ENCODE peak calls at places on chromosomes 13 and 19, in seven cellular contexts. Q is colonic mucosa; T is OCI-LY7; D is CD8-positive, alpha-beta T cell; A is cardiac muscle cell; K is tibial nerve; P is SJCRH30. F is an unnamed sample. For H3K36me3, the result is how much of the 10 kb centered on the place peaks cover.

GRCh38 chr19:19997656-19998268 is 41.5 kb downstream of the ZNF682 start:
- DNase-seq in Q (no peak), T (peak), D (no peak), A (no peak), K (no peak), P (peak), F (peak)

GRCh38 chr19:38031423-38031770 is 124.4 kb downstream of the SIPA1L3 start:
- DNase-seq in Q (no peak), T (no peak), D (no peak), A (peak), K (no peak), P (no peak), F (no peak)

GRCh38 chr13:75847588-75847987 is 211.5 kb downstream of the LMO7 start:
- DNase-seq in Q (no peak), T (no peak), D (no peak), A (no peak), K (no peak), P (no peak), F (no peak)

GRCh38 chr19:48991011-48991609 is 2.0 kb downstream of the GYS1 start:
- DNase-seq in Q (no peak), T (no peak), D (no peak), A (no peak), K (no peak), P (no peak), F (no peak)

GRCh38 chr19:39506944-39507714 is 7.8 kb upstream of the SELENOV start:
- DNase-seq in Q (peak), T (peak), D (no peak), A (peak), K (no peak), P (peak), F (peak)

GRCh38 chr19:18282021-18282787 is 782 bp upstream of the JUND start:
- DNase-seq in Q (peak), T (peak), D (no peak), A (no peak), K (no peak), P (no peak), F (no peak)

GRCh38 chr13:27006519-27007161 is 165.0 kb downstream of the USP12 start:
- DNase-seq in Q (peak), T (no peak), D (no peak), A (peak), K (no peak), P (peak), F (peak)

GRCh38 chr19:32599736-32600157 is 18.8 kb downstream of the PDCD5 start:
- DNase-seq in Q (peak), T (peak), D (no peak), A (peak), K (no peak), P (peak), F (peak)

GRCh38 chr13:68927387-68928026 is 1180.1 kb upstream of the ATXN8OS start:
- DNase-seq in Q (no peak), T (no peak), D (no peak), A (no peak), K (no peak), P (peak), F (peak)

GRCh38 chr19:52527134-52527953 is at the start of gene ZNF808:
- DNase-seq in Q (peak), T (peak), D (peak), A (peak), K (peak), P (peak), F (peak)

GRCh38 chr19:56125806-56126590 is 4.9 kb upstream of the ZNF787 start:
- DNase-seq in Q (peak), T (no peak), D (no peak), A (no peak), K (no peak), P (peak), F (no peak)

DNA sequence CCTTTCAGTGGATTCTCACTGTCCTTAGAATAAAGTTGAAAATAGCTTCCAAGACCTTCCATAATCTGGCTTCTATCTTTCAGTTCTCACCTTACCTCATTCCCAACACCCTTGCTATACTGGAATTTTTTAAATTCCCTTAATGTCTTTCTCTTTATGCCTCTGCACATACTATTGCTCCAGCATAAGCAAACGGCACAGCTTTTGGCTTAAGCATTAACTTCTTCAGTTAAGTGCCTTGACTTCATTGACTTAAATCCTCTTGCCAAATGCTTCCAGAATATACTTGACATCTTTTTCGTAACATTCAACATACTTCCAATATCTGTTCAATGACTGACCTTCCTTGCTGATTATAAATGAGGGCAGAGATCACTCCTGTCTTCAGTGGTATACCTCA is 34.0 kb downstream of the SERPINE3 start:
- DNase-seq in Q (no peak), T (no peak), D (no peak), A (no peak), K (no peak), P (no peak), F (no peak)
- H3K36me3 ChIP-seq in Q (under half), T (half or more), D (under half), A (half or more), K (under half), P (half or more), F (half or more)

GRCh38 chr13:36986462-36987240 is 12.5 kb downstream of the ALG5 start:
- DNase-seq in Q (no peak), T (no peak), D (no peak), A (peak), K (no peak), P (no peak), F (no peak)

GRCh38 chr13:36979361-36980040 is 19.6 kb downstream of the ALG5 start:
- DNase-seq in Q (no peak), T (no peak), D (no peak), A (peak), K (no peak), P (no peak), F (no peak)

DNA sequence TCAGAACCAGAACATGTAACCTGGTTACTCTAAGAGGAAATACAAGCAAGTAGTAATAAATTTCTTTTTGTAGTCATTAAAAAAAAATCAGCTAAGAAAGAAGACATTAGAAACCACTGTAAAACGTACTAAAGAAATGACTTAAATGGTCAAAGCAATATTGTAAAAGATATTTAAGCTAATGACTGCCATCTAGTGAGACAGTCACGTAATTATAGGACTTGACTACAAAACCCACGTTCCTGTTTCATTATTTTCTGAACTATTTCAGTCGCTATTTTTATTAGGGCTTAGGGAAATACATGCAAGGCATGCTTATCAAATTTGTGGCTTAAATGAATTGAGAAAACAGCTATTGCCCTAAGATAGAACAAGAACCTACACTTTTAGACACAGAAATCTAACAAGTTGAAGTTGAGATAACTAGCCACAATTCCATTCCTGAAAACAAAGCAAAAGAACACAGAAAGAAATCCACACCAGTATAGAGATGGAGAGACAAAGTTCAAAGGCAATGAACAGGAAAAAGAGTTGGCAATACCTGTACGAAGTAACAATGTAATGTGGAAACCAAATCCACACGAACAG is 17.9 kb downstream of the ALG5 start:
- DNase-seq in Q (no peak), T (peak), D (no peak), A (peak), K (no peak), P (peak), F (peak)
- H3K4me3 ChIP-seq in Q (no peak), T (no peak), D (no peak), A (no peak), K (no peak), P (no peak), F (no peak)

GRCh38 chr19:23403581-23404324 is 8.5 kb upstream of the ZNF91 start:
- DNase-seq in Q (peak), T (no peak), D (no peak), A (no peak), K (no peak), P (no peak), F (no peak)
- H3K36me3 ChIP-seq in Q (under half), T (under half), D (under half), A (under half), K (under half), P (under half), F (under half)

DNA sequence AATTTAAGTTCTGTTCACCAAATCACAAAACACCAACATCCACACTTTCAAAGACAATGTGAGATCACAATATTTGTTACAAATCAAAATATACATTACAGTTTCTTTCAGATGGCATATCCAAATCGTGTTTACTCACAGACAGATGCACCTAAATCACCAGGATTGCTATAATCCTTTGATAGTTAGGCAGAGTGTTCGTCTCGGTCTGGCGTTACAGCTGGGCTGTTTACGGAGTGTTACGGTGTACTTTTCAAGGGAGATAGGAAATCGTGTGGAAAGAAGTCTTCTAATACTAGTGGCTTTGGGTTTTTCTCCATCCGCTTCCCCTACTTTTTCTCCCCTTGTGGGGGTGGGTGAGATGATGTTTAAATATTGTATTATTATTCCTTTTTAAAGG is 1.9 kb downstream of the MAB21L1 start:
- DNase-seq in Q (no peak), T (no peak), D (no peak), A (no peak), K (peak), P (peak), F (no peak)
- H3K4me3 ChIP-seq in Q (peak), T (no peak), D (no peak), A (no peak), K (peak), P (peak), F (peak)

GRCh38 chr19:54190942-54191670 is at the start of gene TSEN34:
- DNase-seq in Q (peak), T (peak), D (peak), A (peak), K (peak), P (peak), F (peak)
- H3K36me3 ChIP-seq in Q (under half), T (under half), D (under half), A (under half), K (under half), P (under half), F (under half)